ENCODE peak calls at places on chromosomes 16 and 17, in seven cellular contexts. G is H1, S is SK-N-SH, X is HCT116, A is HepG2, I is K562, C is GM12878. V is an unnamed sample.

GRCh38 chr16:55703003-55704001 is 47.5 kb downstream of the SLC6A2 start:
- DNase-seq in X (peak), A (peak), G (no peak), S (peak), I (peak), C (no peak), V (peak)

GRCh38 chr17:4142107-4142900 is 526 bp downstream of the ZZEF1 start:
- DNase-seq in X (no peak), S (no peak), I (no peak), C (no peak), A (peak), G (no peak), V (no peak)

GRCh38 chr16:50154369-50154947 is 1.4 kb downstream of the TENT4B start:
- DNase-seq in I (peak), A (no peak), S (peak), G (no peak), X (no peak), C (no peak), V (no peak)

GRCh38 chr17:59428896-59429460 is 97.5 kb downstream of the YPEL2 start:
- DNase-seq in I (no peak), S (no peak), G (no peak), C (no peak), X (no peak), A (no peak), V (no peak)

GRCh38 chr17:43125133-43125966 is at the start of gene BRCA1:
- DNase-seq in C (peak), X (peak), I (peak), A (peak), S (peak), G (peak), V (peak)

GRCh38 chr17:78414178-78415162 is 36.0 kb downstream of the PGS1 start:
- DNase-seq in S (no peak), C (no peak), X (no peak), G (no peak), I (no peak), A (no peak), V (no peak)

GRCh38 chr17:19948100-19948943 is 29.3 kb downstream of the AKAP10 start:
- DNase-seq in I (no peak), C (no peak), S (no peak), X (no peak), A (no peak), G (no peak), V (peak)

GRCh38 chr16:9123871-9124270 is 32.4 kb downstream of the HAPSTR1 start:
- DNase-seq in I (no peak), X (peak), G (no peak), C (no peak), S (no peak), A (no peak), V (peak)

GRCh38 chr16:9061358-9061813 is 30.1 kb upstream of the HAPSTR1 start:
- DNase-seq in S (peak), A (no peak), G (no peak), I (no peak), C (no peak), X (no peak), V (peak)

GRCh38 chr16:85239239-85239638 is 127.0 kb upstream of the CIBAR2 start:
- DNase-seq in C (no peak), S (no peak), G (no peak), I (no peak), A (no peak), X (no peak), V (no peak)

GRCh38 chr17:32783602-32784001 is 93.3 kb downstream of the MYO1D start:
- DNase-seq in S (peak), I (peak), A (peak), C (peak), G (no peak), X (peak), V (peak)

GRCh38 chr17:60154616-60155426 is 5.0 kb downstream of the CA4 start:
- DNase-seq in G (no peak), C (no peak), I (no peak), S (peak), A (no peak), X (no peak), V (no peak)

GRCh38 chr16:66660422-66661209 is 35.9 kb downstream of the CMTM4 start:
- DNase-seq in S (peak), C (no peak), X (no peak), I (peak), G (no peak), A (peak), V (peak)

GRCh38 chr17:6427284-6427781 is 7.6 kb downstream of the AIPL1 start:
- DNase-seq in A (no peak), C (peak), G (no peak), I (no peak), S (no peak), X (no peak), V (no peak)

GRCh38 chr17:4772235-4772613 is 538 bp downstream of the TM4SF5 start:
- DNase-seq in S (peak), A (no peak), C (no peak), I (no peak), G (no peak), X (no peak), V (no peak)

GRCh38 chr17:51325471-51325870 is 65.1 kb downstream of the UTP18 start:
- DNase-seq in I (no peak), X (no peak), S (no peak), G (no peak), A (no peak), C (no peak), V (no peak)

GRCh38 chr17:49487202-49487601 is 7.9 kb upstream of the NGFR start:
- DNase-seq in X (no peak), A (no peak), C (no peak), I (no peak), S (no peak), G (no peak), V (no peak)

GRCh38 chr17:81865733-81866439 is 5.3 kb downstream of the ARHGDIA start:
- DNase-seq in G (no peak), A (peak), I (no peak), S (peak), X (no peak), C (no peak), V (no peak)

GRCh38 chr17:50195196-50195865 is 6.1 kb downstream of the COL1A1 start:
- DNase-seq in S (no peak), X (no peak), C (no peak), G (no peak), I (no peak), A (no peak), V (no peak)

GRCh38 chr17:74008196-74008595 is 195.3 kb upstream of the RPL38 start:
- DNase-seq in C (no peak), S (peak), I (peak), X (peak), A (peak), G (peak), V (no peak)

GRCh38 chr17:7732981-7733557 is 15.5 kb downstream of the DNAH2 start:
- DNase-seq in X (no peak), C (no peak), G (no peak), S (no peak), A (no peak), I (no peak), V (no peak)

GRCh38 chr17:82859431-82860403 is 19.9 kb upstream of the ZNF750 start:
- DNase-seq in X (peak), C (peak), I (peak), S (no peak), G (no peak), A (peak), V (no peak)

GRCh38 chr16:83856846-83857245 is 42.1 kb upstream of the MLYCD start:
- DNase-seq in C (no peak), X (no peak), I (no peak), G (no peak), A (no peak), S (no peak), V (no peak)

GRCh38 chr17:2237960-2238359 is 65.6 kb downstream of the SMG6 start:
- DNase-seq in S (no peak), A (no peak), C (no peak), G (no peak), X (no peak), I (no peak), V (no peak)

GRCh38 chr16:1997591-1998359 is 8.0 kb downstream of the SYNGR3 start:
- DNase-seq in G (no peak), I (no peak), S (no peak), X (no peak), A (no peak), C (no peak), V (no peak)

GRCh38 chr17:33927732-33928133 is 327.4 kb upstream of the CCL2 start:
- DNase-seq in A (no peak), X (no peak), C (no peak), S (peak), I (peak), G (no peak), V (no peak)

GRCh38 chr17:50356892-50357510 is 11.1 kb downstream of the XYLT2 start:
- DNase-seq in X (no peak), I (no peak), G (no peak), A (no peak), S (no peak), C (no peak), V (no peak)

GRCh38 chr17:28745052-28745776 is 1.4 kb downstream of the TRAF4 start:
- DNase-seq in G (no peak), S (peak), A (peak), C (no peak), X (no peak), I (peak), V (peak)

GRCh38 chr16:85484337-85485295 is 128.5 kb upstream of the GSE1 start:
- DNase-seq in X (no peak), A (no peak), I (no peak), S (no peak), C (no peak), G (no peak), V (no peak)

GRCh38 chr16:51155199-51155607 is 4.1 kb upstream of the SALL1 start:
- DNase-seq in X (no peak), C (no peak), A (no peak), I (no peak), G (no peak), S (peak), V (no peak)

GRCh38 chr17:81518785-81519283 is 6.2 kb upstream of the ACTG1 start:
- DNase-seq in S (no peak), I (peak), X (no peak), C (no peak), A (no peak), G (no peak), V (peak)

GRCh38 chr16:29674188-29674587 is 4.8 kb upstream of the QPRT start:
- DNase-seq in I (peak), C (no peak), G (no peak), S (no peak), X (no peak), A (no peak), V (no peak)

DNA sequence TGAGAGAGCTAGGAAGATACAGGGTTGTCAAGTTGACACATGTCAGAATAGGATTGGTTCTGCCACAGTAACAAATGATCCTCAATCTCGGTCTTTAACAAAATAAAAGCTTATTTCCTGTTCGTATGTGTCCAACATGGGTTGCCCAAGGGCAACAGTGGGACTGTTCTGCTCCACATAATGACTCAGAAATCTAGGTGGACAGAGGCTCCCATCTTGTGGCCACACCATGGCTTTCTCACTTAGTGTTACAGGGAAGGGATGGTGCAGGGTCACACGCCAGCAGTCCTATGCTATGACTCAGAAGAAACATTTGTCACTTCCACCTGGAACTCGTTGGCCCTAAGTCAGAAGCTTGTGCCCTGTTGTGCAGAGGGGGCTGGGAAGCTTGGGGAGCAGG is 364.9 kb downstream of the SNX29 start:
- DNase-seq in A (peak), I (no peak), S (no peak), C (no peak), X (peak), G (no peak), V (no peak)
- TF ChIP-seq JUND in A (no peak), I (no peak), S (no peak), C (no peak), X (peak), G (no peak), V (no peak)

GRCh38 chr17:57833597-57833939 is 16.3 kb downstream of the MRPS23 start:
- DNase-seq in S (no peak), X (no peak), A (no peak), C (no peak), G (no peak), I (no peak), V (no peak)
- TF ChIP-seq JUND in S (no peak), X (no peak), A (no peak), C (no peak), G (no peak), I (no peak), V (no peak)

GRCh38 chr17:79937981-79938695 is 97.5 kb downstream of the TBC1D16 start:
- DNase-seq in G (no peak), X (no peak), C (no peak), I (no peak), S (peak), A (no peak), V (no peak)

GRCh38 chr17:79937435-79937870 is 98.2 kb upstream of the CBX4 start:
- DNase-seq in S (no peak), G (no peak), X (no peak), I (no peak), A (no peak), C (no peak), V (no peak)

GRCh38 chr17:79940381-79941087 is 95.1 kb downstream of the TBC1D16 start:
- DNase-seq in I (no peak), S (no peak), C (no peak), X (no peak), A (no peak), G (no peak), V (no peak)

GRCh38 chr17:79939755-79940154 is 95.9 kb downstream of the TBC1D16 start:
- DNase-seq in G (no peak), I (no peak), X (no peak), A (no peak), S (no peak), C (no peak), V (no peak)

GRCh38 chr17:79938696-79939435 is 96.8 kb downstream of the TBC1D16 start:
- DNase-seq in G (no peak), X (no peak), S (no peak), C (no peak), A (peak), I (no peak), V (no peak)
- TF ChIP-seq JUND in G (no peak), X (no peak), S (no peak), C (no peak), A (no peak), I (no peak), V (no peak)

DNA sequence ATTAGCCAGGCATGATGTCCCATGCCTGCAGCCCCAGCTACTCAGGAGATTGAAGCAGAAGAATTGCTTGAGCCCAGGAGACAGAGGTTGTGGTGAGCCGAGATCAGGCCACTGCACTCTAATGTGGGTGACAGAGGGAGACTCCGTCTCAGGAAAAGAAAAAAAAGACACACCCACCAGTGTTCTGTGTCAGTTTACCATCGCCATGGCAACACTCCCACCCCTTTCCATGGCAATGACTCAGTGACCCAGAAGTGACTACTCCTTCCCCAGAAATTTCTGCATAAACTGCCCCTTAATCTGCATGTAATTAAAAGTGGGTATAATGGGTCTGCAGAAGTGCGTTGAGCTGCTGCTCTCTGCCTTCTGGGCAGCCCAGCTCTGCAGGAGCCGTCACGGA is 4.0 kb upstream of the ZC3H18 start:
- DNase-seq in G (no peak), C (no peak), I (no peak), S (no peak), X (peak), A (no peak), V (peak)
- TF ChIP-seq JUND in G (no peak), C (no peak), I (no peak), S (no peak), X (no peak), A (no peak), V (no peak)

GRCh38 chr17:68860941-68861340 is 94.3 kb downstream of the ABCA8 start:
- DNase-seq in C (no peak), G (no peak), A (no peak), X (no peak), I (no peak), S (no peak), V (no peak)

GRCh38 chr17:68863091-68863652 is 92.0 kb downstream of the ABCA8 start:
- DNase-seq in G (no peak), C (no peak), A (no peak), X (no peak), I (no peak), S (no peak), V (no peak)

GRCh38 chr17:68865584-68865983 is 89.6 kb downstream of the ABCA8 start:
- DNase-seq in A (no peak), X (no peak), I (no peak), C (no peak), S (no peak), G (no peak), V (no peak)

GRCh38 chr17:68861602-68862001 is 93.6 kb downstream of the ABCA8 start:
- DNase-seq in X (no peak), C (no peak), G (no peak), A (no peak), I (no peak), S (no peak), V (no peak)
- TF ChIP-seq JUND in X (no peak), C (no peak), G (no peak), A (no peak), I (no peak), S (no peak), V (no peak)

V was measured in T47D.